ENCODE peak calls at places on chromosomes 4 and X, in five cellular contexts. K, J, Q, L and E are unnamed samples.
A peak's percentile ranks its signal among the peaks of the same experiment; 100 is the strongest.

GRCh38 chr4:25235401-25235800 is 1.6 kb downstream of the PI4K2B start:
- DNase-seq in K (no peak), J (no peak), Q (no peak), L (peak; percentile 22), E (no peak)

GRCh38 chr4:13966241-13967195 is 339.0 kb upstream of the BOD1L1 start:
- DNase-seq in K (no peak), J (no peak), Q (no peak), L (no peak), E (no peak)

GRCh38 chrX:118207831-118208453 is 91.3 kb upstream of the KLHL13 start:
- DNase-seq in K (no peak), J (no peak), Q (no peak), L (no peak), E (no peak)

GRCh38 chr4:74675673-74676279 is 118.5 kb downstream of the BTC start:
- DNase-seq in K (peak; percentile 19), J (no peak), Q (no peak), L (peak; percentile 53), E (peak; percentile 68)

GRCh38 chr4:23333946-23334878 is 555.6 kb downstream of the PPARGC1A start:
- DNase-seq in K (no peak), J (no peak), Q (no peak), L (peak; percentile 98), E (no peak)

GRCh38 chr4:40550900-40551546 is 78.6 kb downstream of the RBM47 start:
- DNase-seq in K (peak; percentile 51), J (no peak), Q (no peak), L (peak; percentile 75), E (peak; percentile 33)

GRCh38 chr4:186622788-186623464 is 67.6 kb upstream of the MTNR1A start:
- DNase-seq in K (no peak), J (no peak), Q (no peak), L (no peak), E (no peak)

GRCh38 chrX:42246814-42247213 is 323.5 kb upstream of the CASK start:
- DNase-seq in K (peak; percentile 4), J (no peak), Q (no peak), L (no peak), E (no peak)

GRCh38 chr4:41644288-41644914 is 104.1 kb downstream of the PHOX2B start:
- DNase-seq in K (peak; percentile 68), J (no peak), Q (no peak), L (no peak), E (peak; percentile 35)

GRCh38 chrX:41110801-41111625 is 25.8 kb downstream of the USP9X start:
- DNase-seq in K (no peak), J (no peak), Q (no peak), L (peak; percentile 3), E (peak; percentile 73)

DNA sequence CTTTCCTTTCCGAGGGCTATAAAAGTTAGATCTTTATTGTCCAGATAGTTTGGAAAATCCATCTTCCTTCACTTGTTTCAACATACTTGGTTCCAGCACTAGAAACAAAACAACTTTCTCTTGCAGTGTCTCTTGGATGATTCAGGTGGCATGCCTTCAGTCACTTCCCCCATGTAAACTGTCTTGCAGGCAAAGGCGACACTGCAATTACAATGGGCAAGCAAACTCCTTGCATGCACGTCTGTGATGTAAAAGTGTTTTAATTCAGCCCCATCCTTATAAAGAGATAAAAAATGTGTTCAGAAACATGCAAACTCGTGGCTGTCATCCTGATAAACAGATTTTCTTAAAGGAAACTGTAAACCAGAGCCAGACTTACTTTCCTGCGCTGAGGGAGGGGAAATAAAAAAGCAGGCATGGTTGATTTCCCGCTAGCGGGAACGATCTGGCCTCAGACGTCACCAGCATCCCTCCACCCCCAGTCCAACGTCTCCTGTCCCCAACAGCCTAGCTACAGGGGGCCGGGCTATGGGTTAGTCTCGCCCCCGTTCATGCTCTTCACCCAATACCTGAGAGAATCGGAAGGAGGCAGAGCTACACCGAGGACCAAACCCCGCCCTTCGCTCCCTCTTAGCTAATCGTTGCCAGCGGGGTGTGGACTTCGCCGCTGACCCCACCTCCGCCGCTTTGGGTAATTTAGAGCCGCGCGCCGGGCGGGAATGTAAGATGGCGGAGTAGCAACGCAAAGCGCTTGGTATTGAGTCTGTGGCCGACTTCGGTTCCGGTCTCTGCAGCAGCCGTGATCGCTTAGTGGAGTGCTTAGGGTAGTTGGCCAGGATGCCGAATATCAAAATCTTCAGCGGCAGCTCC is at the start of gene PRPS1:
- DNase-seq in K (peak; percentile 90), J (peak; percentile 65), Q (peak; percentile 45), L (peak; percentile 97), E (peak; percentile 94)
- TF ChIP-seq POLR2A in K (peak; percentile 57), J (peak; percentile 66), Q (no peak), L (peak; percentile 77), E (peak; percentile 83)

GRCh38 chrX:130111220-130111934 is 1.1 kb upstream of the ELF4 start:
- DNase-seq in K (no peak), J (no peak), Q (no peak), L (peak; percentile 46), E (peak; percentile 32)

GRCh38 chrX:130111935-130112221 is 1.6 kb upstream of the ELF4 start:
- DNase-seq in K (no peak), J (no peak), Q (no peak), L (peak; percentile 56), E (no peak)

GRCh38 chrX:130109429-130110378 is 593 bp downstream of the ELF4 start:
- DNase-seq in K (no peak), J (no peak), Q (no peak), L (peak; percentile 39), E (peak; percentile 33)

GRCh38 chrX:130108647-130109428 is 1.5 kb downstream of the ELF4 start:
- DNase-seq in K (no peak), J (no peak), Q (no peak), L (peak; percentile 82), E (peak; percentile 54)

DNA sequence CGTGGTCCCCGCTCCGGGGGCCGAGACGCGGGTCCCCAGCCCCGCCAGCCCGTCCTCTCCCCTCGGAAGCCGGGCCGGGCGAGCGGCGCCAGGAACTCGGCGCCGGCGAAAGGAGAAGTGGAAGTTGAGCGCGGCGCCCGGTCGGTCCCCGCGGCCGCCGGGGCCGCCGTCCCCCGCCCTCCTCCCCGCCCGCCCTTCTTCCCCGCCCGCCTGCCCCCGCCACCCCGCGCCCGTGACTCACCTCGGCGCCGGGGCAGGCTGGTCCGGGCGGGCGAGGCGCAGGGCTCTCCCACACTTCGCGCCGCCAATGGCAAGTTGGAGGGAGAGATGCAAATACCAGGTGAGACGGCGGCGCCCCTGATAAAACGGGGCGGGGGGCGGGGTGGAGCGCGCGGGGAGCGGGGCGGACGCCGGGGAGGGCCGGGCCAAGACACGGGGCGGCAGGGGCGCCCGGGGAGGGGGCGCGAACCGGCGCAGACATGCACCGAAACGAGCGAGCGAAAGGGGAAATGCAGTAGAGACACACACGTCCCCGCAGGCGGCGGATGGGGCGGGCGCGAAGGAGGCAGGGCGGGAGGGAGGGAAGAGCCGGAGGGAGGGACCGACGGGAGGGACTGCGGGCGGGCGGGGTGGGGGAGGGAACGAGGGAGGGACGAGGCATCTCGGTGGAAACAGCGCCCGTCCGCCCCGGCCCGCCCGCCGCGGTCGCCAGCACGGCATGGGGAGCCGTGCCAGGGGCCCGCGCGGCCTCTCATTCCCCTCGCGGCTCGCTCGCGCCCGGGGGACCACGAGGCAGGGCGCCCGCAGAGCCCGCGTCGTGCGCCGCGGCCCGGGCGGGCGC is at the start of gene ELF4:
- DNase-seq in K (no peak), J (peak; percentile 56), Q (peak; percentile 9), L (peak; percentile 85), E (peak; percentile 75)
- TF ChIP-seq POLR2A in K (peak; percentile 35), J (no peak), Q (no peak), L (no peak), E (no peak)

DNA sequence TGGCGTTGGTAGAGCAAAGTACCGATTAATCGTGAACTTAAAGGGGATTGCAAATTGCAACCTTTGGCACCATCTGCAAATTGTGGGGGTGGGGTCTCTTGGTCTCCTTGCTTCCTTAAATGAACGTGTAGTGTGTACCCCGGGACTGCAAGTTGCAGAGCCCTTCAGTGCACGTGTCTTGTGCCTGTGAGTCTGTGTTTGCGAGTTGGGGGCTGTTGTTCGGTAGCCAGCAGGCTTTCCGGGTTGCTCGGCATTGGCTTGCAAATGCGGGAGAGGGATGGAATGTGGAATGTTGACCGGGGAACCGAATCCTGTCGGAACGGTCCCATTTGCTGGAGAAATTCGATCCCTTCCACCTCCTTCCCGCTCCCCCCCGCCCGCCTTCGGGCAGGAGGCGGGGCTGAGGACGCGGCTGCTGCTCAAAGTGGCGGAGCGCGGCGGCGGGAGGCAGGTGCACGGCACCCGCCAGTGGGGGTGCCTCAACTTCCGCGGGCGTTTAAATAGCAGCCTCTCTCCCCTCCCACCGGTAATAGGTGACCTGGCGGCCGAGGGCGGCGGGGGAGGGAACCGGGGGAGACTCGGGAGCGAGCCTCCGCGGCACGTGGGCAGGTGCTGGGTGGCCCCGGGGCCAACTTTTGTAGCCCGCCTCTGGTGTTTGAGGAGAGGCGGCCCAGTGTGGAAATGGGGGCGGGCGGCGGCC is 1.5 kb downstream of the JADE1 start:
- DNase-seq in K (peak; percentile 82), J (peak; percentile 53), Q (peak; percentile 32), L (peak; percentile 88), E (peak; percentile 84)
- TF ChIP-seq POLR2A in K (peak; percentile 60), J (peak; percentile 77), Q (no peak), L (peak; percentile 70), E (peak; percentile 70)

GRCh38 chrX:153725832-153726285 is 1.2 kb downstream of the ABCD1 start:
- DNase-seq in K (no peak), J (no peak), Q (no peak), L (peak; percentile 8), E (no peak)

GRCh38 chrX:153724252-153725038 is at the start of the genes ABCD1 and BCAP31:
- DNase-seq in K (peak; percentile 82), J (peak; percentile 86), Q (peak; percentile 68), L (peak; percentile 91), E (peak; percentile 95)

GRCh38 chrX:153722704-153723350 is 1.4 kb downstream of the BCAP31 start:
- DNase-seq in K (peak; percentile 13), J (no peak), Q (no peak), L (peak; percentile 53), E (peak; percentile 11)

GRCh38 chrX:153725039-153725831 is 579 bp downstream of the ABCD1 start:
- DNase-seq in K (no peak), J (no peak), Q (no peak), L (no peak), E (no peak)

GRCh38 chrX:153723351-153724251 is 586 bp downstream of the BCAP31 start:
- DNase-seq in K (peak; percentile 12), J (peak; percentile 54), Q (no peak), L (peak; percentile 67), E (peak; percentile 72)
- TF ChIP-seq POLR2A in K (no peak), J (no peak), Q (no peak), L (no peak), E (no peak)

DNA sequence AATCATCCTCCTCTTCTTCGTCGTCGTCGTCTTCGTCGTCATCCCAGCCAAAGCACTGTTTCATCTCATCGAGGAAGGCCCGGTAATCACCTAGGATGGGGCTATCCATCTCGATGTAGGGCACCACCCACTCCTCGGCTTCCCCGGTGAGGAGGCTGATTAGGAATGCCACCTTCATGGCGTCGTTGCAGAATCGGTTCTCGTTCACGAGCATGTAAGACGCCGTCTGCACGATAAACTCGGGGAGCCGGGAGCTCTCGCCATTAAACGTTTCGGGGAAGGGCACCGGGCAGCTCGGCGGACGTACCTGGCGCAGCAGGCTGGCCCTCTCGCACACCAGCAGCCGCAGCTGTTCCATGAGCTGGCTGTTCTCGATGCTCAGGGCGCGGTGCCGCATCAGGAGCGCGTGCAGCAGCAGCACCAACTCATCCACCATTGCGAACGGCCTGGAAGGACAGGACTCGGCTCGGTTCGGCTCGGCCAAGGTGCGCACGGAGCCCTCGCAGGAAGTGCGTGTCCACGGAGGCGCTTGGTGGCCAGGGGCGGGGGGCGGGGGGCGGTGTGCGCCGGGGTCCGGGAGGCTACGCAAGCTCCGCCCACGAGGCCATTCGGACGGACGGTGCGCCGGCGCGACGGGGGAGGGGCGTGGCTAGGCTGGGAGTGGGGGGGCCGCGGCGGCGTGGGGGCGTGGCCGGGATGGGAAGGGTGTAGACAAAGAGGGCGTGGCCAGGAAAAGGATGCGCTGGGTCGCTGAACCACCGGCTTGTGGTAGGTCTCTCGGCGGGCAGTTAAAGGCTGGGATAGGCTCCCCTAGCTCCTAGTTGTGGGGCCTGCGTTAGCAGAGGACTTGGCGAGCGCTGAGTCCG is at the start of gene LDOC1:
- DNase-seq in K (peak; percentile 67), J (no peak), Q (no peak), L (no peak), E (peak; percentile 3)
- TF ChIP-seq POLR2A in K (no peak), J (no peak), Q (no peak), L (no peak), E (no peak)